ENCODE peak calls at places on chromosomes 12 and 14, in four cellular contexts. One of them, this sample, is unnamed.

GRCh38 chr14:67533754-67534085 is 630 bp downstream of the PLEKHH1 start:
- DNase-seq in activated CD4-positive, alpha-beta T cell treated with anti-CD3 and anti-CD28 coated beads for 36 hours: no peak
- DNase-seq in iPS DF 6.9: no peak
- DNase-seq in ELF-1: no peak
- DNase-seq in this sample: no peak

GRCh38 chr14:59265808-59266207 is 77.3 kb downstream of the DAAM1 start:
- DNase-seq in ELF-1: no peak
- DNase-seq in activated CD4-positive, alpha-beta T cell treated with anti-CD3 and anti-CD28 coated beads for 36 hours: peak; percentile 75
- DNase-seq in iPS DF 6.9: no peak
- DNase-seq in this sample: no peak

GRCh38 chr12:2490746-2491145 is 304.0 kb upstream of the FKBP4 start:
- DNase-seq in ELF-1: no peak
- DNase-seq in activated CD4-positive, alpha-beta T cell treated with anti-CD3 and anti-CD28 coated beads for 36 hours: no peak
- DNase-seq in iPS DF 6.9: no peak
- DNase-seq in this sample: no peak

GRCh38 chr12:89389755-89390661 is 37.7 kb upstream of the DUSP6 start:
- DNase-seq in activated CD4-positive, alpha-beta T cell treated with anti-CD3 and anti-CD28 coated beads for 36 hours: peak; percentile 36
- DNase-seq in ELF-1: no peak
- DNase-seq in iPS DF 6.9: no peak
- DNase-seq in this sample: peak; percentile 90

GRCh38 chr12:121786441-121786825 is 7.1 kb downstream of the RHOF start:
- DNase-seq in ELF-1: peak; percentile 72
- DNase-seq in iPS DF 6.9: no peak
- DNase-seq in activated CD4-positive, alpha-beta T cell treated with anti-CD3 and anti-CD28 coated beads for 36 hours: peak; percentile 79
- DNase-seq in this sample: no peak

GRCh38 chr14:105880616-105881015 is 354.2 kb downstream of the TMEM121 start:
- DNase-seq in iPS DF 6.9: no peak
- DNase-seq in ELF-1: no peak
- DNase-seq in activated CD4-positive, alpha-beta T cell treated with anti-CD3 and anti-CD28 coated beads for 36 hours: no peak
- DNase-seq in this sample: no peak

GRCh38 chr12:79302171-79302841 is 388.5 kb downstream of the PAWR start:
- DNase-seq in activated CD4-positive, alpha-beta T cell treated with anti-CD3 and anti-CD28 coated beads for 36 hours: no peak
- DNase-seq in iPS DF 6.9: no peak
- DNase-seq in ELF-1: no peak
- DNase-seq in this sample: no peak

GRCh38 chr14:45679852-45680251 is 426.9 kb upstream of the MIS18BP1 start:
- DNase-seq in ELF-1: no peak
- DNase-seq in activated CD4-positive, alpha-beta T cell treated with anti-CD3 and anti-CD28 coated beads for 36 hours: no peak
- DNase-seq in iPS DF 6.9: no peak
- DNase-seq in this sample: peak; percentile 80

GRCh38 chr12:120846721-120847120 is 57.4 kb downstream of the SPPL3 start:
- DNase-seq in activated CD4-positive, alpha-beta T cell treated with anti-CD3 and anti-CD28 coated beads for 36 hours: no peak
- DNase-seq in ELF-1: no peak
- DNase-seq in iPS DF 6.9: no peak
- DNase-seq in this sample: peak; percentile 20

GRCh38 chr12:120678572-120678971 is 8.4 kb upstream of the MLEC start:
- DNase-seq in iPS DF 6.9: no peak
- DNase-seq in activated CD4-positive, alpha-beta T cell treated with anti-CD3 and anti-CD28 coated beads for 36 hours: peak; percentile 44
- DNase-seq in ELF-1: no peak
- DNase-seq in this sample: no peak

GRCh38 chr12:6072302-6072752 is 52.1 kb downstream of the VWF start:
- DNase-seq in iPS DF 6.9: no peak
- DNase-seq in ELF-1: no peak
- DNase-seq in activated CD4-positive, alpha-beta T cell treated with anti-CD3 and anti-CD28 coated beads for 36 hours: no peak
- DNase-seq in this sample: no peak

GRCh38 chr14:53412819-53413664 is 259.9 kb upstream of the DDHD1 start:
- DNase-seq in iPS DF 6.9: no peak
- DNase-seq in ELF-1: peak; percentile 13
- DNase-seq in activated CD4-positive, alpha-beta T cell treated with anti-CD3 and anti-CD28 coated beads for 36 hours: no peak
- DNase-seq in this sample: no peak

GRCh38 chr12:45284096-45284901 is 68.4 kb downstream of the ANO6 start:
- DNase-seq in iPS DF 6.9: no peak
- DNase-seq in ELF-1: peak; percentile 73
- DNase-seq in activated CD4-positive, alpha-beta T cell treated with anti-CD3 and anti-CD28 coated beads for 36 hours: no peak
- DNase-seq in this sample: no peak

GRCh38 chr12:96908170-96908675 is 1.2 kb downstream of the NEDD1 start:
- DNase-seq in iPS DF 6.9: no peak
- DNase-seq in activated CD4-positive, alpha-beta T cell treated with anti-CD3 and anti-CD28 coated beads for 36 hours: peak; percentile 53
- DNase-seq in ELF-1: no peak
- DNase-seq in this sample: no peak